ENCODE peak calls at places on chromosomes 7 and 10, in six cellular contexts. L, S, D, X, C and Y are unnamed samples.

GRCh38 chr7:74320645-74321178 is 31.5 kb downstream of the CLIP2 start:
- DNase-seq in L (no peak), S (no peak), D (no peak), X (no peak), C (no peak), Y (no peak)

GRCh38 chr10:14478639-14479038 is 147.9 kb upstream of the FRMD4A start:
- DNase-seq in L (peak; percentile 82), S (peak; percentile 87), D (peak; percentile 78), X (no peak), C (peak; percentile 54), Y (no peak)

GRCh38 chr10:50990568-50991495 is 83.5 kb upstream of the PRKG1 start:
- DNase-seq in L (peak; percentile 82), S (peak; percentile 36), D (peak; percentile 91), X (no peak), C (peak; percentile 91), Y (no peak)

GRCh38 chr7:41574377-41574776 is 128.5 kb downstream of the INHBA start:
- DNase-seq in L (no peak), S (no peak), D (peak; percentile 63), X (no peak), C (peak; percentile 17), Y (no peak)

GRCh38 chr10:69914373-69915268 is 112.9 kb downstream of the COL13A1 start:
- DNase-seq in L (peak; percentile 93), S (peak; percentile 81), D (peak; percentile 81), X (no peak), C (peak; percentile 65), Y (no peak)

GRCh38 chr10:72335394-72336258 is 19.1 kb downstream of the DNAJB12 start:
- DNase-seq in L (no peak), S (no peak), D (no peak), X (no peak), C (peak; percentile 81), Y (no peak)

GRCh38 chr10:29517352-29517923 is 117.3 kb downstream of the SVIL start:
- DNase-seq in L (peak; percentile 79), S (peak; percentile 73), D (peak; percentile 61), X (no peak), C (peak; percentile 41), Y (no peak)

GRCh38 chr10:113475381-113475807 is 77.5 kb upstream of the HABP2 start:
- DNase-seq in L (no peak), S (no peak), D (peak; percentile 94), X (peak; percentile 82), C (peak; percentile 42), Y (no peak)

GRCh38 chr10:29386347-29386999 is 97.6 kb downstream of the LYZL1 start:
- DNase-seq in L (peak; percentile 62), S (peak; percentile 71), D (peak; percentile 58), X (no peak), C (peak; percentile 42), Y (no peak)

GRCh38 chr10:53406532-53406931 is 633.9 kb upstream of the MBL2 start:
- DNase-seq in L (no peak), S (no peak), D (no peak), X (no peak), C (no peak), Y (no peak)

GRCh38 chr7:97835296-97836138 is 36.7 kb downstream of the ASNS start:
- DNase-seq in L (peak; percentile 87), S (peak; percentile 74), D (peak; percentile 81), X (peak; percentile 26), C (peak; percentile 74), Y (no peak)

GRCh38 chr7:95303501-95303900 is 20.8 kb downstream of the PON1 start:
- DNase-seq in L (no peak), S (no peak), D (no peak), X (no peak), C (no peak), Y (no peak)

GRCh38 chr10:75287697-75288096 is 51.9 kb upstream of the COMTD1 start:
- DNase-seq in L (no peak), S (no peak), D (peak; percentile 14), X (no peak), C (no peak), Y (no peak)

GRCh38 chr10:75286901-75287300 is 51.1 kb upstream of the COMTD1 start:
- DNase-seq in L (no peak), S (no peak), D (no peak), X (no peak), C (no peak), Y (peak; percentile 79)

GRCh38 chr10:75284097-75284485 is 48.3 kb upstream of the COMTD1 start:
- DNase-seq in L (no peak), S (no peak), D (no peak), X (no peak), C (no peak), Y (no peak)

GRCh38 chr10:75281980-75282379 is 46.2 kb upstream of the COMTD1 start:
- DNase-seq in L (no peak), S (no peak), D (no peak), X (no peak), C (no peak), Y (peak; percentile 56)

DNA sequence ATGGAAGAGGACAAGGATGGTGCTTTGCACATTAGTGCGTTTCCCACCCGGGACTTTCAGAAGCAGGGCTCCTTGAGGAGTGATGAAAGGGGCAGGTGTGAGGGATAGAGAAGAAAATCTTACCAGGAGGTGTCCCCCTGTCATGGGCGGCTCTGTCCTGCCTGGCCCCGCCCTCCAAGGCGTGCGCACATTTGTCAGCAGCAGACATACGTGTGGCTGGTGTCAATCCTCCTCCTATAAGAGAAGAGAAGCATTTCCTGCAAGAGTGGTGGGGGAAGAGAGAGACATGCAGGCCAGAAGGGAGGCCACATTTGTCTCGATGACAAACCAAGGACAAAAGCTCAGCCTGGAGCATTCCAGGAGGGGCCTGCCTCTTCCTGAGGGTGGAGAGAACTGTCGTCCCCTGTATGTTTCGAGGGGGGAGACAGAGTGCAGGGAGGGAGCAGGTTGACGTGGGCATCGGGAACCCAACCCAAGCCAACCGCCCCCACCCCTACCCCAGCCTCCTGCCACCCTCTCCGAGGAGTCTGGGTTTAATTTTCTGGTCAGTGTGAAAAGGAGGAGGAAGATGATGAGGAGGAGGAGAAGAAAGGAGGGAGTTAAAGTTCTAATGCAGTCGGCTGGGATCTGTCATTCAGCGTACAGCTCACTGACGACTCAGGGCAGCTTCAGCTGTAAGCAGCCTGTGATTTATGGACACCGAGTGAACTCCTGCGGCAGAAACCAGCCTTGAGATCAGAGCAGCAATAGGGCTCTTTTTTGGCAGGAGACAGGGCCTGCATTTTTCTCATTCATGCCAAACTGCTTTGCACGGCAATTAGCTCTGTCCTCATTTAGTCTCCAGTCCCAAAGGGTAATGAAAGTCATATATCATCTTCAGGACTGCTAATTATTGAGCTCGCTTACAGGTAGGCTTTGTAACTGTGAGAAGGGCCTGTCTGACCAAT is 47.7 kb upstream of the COMTD1 start:
- DNase-seq in L (peak; percentile 45), S (peak; percentile 55), D (peak; percentile 71), X (no peak), C (peak; percentile 33), Y (no peak)
- H3K4me3 ChIP-seq in L (peak overlapping the region; percentile 40), S (no peak overlapping the region), D (no peak overlapping the region), X (no peak overlapping the region), C (no peak overlapping the region), Y (no peak overlapping the region)

GRCh38 chr7:361680-362415 is 71.9 kb downstream of the FOXL3 start:
- DNase-seq in L (no peak), S (no peak), D (peak; percentile 10), X (no peak), C (no peak), Y (no peak)
- H3K4me3 ChIP-seq in L (no peak overlapping the region), S (peak overlapping the region; percentile 19), D (peak overlapping the region; percentile 66), X (no peak overlapping the region), C (no peak overlapping the region), Y (peak overlapping the region; percentile 15)

GRCh38 chr7:99677646-99678045 is 2.1 kb downstream of the CYP3A5 start:
- DNase-seq in L (no peak), S (no peak), D (no peak), X (no peak), C (no peak), Y (no peak)

GRCh38 chr7:99677013-99677412 is 2.8 kb downstream of the CYP3A5 start:
- DNase-seq in L (no peak), S (no peak), D (peak; percentile 15), X (no peak), C (peak; percentile 57), Y (no peak)

GRCh38 chr7:99674995-99675742 is 4.6 kb downstream of the CYP3A5 start:
- DNase-seq in L (no peak), S (no peak), D (peak; percentile 6), X (no peak), C (no peak), Y (no peak)

GRCh38 chr7:99679400-99680191 is at the start of gene CYP3A5:
- DNase-seq in L (no peak), S (peak; percentile 54), D (peak; percentile 26), X (peak; percentile 76), C (peak; percentile 78), Y (no peak)

GRCh38 chr7:99679032-99679399 is 780 bp downstream of the CYP3A5 start:
- DNase-seq in L (no peak), S (peak; percentile 85), D (peak; percentile 17), X (no peak), C (peak; percentile 70), Y (no peak)
- H3K4me3 ChIP-seq in L (no peak overlapping the region), S (peak overlapping the region; percentile 23), D (no peak overlapping the region), X (peak overlapping the region; percentile 5), C (peak overlapping the region; percentile 21), Y (peak overlapping the region; percentile 28)

DNA sequence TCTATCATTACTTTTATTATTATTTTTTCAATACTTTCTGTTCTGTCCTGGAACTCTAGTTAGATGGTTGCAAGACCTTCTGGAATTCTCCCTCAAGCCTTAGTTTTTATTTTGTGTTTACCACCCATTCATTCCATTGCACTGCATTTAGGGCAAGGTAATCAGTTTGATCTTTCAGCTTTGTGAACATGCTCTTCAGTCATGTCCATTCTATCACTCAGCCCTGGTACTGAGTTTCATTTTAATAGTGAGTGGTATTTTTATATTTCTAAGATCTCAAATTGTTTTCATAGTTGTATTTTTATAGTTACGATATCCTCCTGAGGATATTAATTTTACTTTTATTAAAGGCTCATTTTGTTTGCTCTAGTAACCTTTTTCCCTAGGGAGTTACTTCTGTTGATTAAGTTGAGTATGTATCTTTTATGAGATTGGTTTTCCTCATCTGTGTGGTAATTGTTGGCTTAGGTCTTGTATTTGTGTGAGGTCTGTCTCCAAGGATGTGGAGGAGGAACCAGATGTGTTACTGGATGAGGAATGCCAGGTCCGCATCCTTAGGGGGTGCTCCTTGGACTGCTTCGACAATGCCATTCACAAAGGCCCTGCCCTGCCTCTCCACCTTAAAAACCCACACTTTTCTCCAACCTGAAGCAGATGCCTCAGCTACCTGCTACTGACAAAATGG is 46.7 kb upstream of the RAB18 start:
- DNase-seq in L (no peak), S (no peak), D (no peak), X (peak; percentile 27), C (no peak), Y (no peak)
- H3K4me3 ChIP-seq in L (no peak overlapping the region), S (no peak overlapping the region), D (no peak overlapping the region), X (no peak overlapping the region), C (no peak overlapping the region), Y (no peak overlapping the region)

GRCh38 chr7:6532516-6532915 is 18.7 kb downstream of the GRID2IP start:
- DNase-seq in L (no peak), S (no peak), D (no peak), X (no peak), C (no peak), Y (no peak)

GRCh38 chr7:6528401-6529130 is 22.7 kb downstream of the GRID2IP start:
- DNase-seq in L (no peak), S (no peak), D (no peak), X (no peak), C (no peak), Y (no peak)

GRCh38 chr7:6529643-6530042 is 21.6 kb downstream of the GRID2IP start:
- DNase-seq in L (no peak), S (no peak), D (no peak), X (no peak), C (no peak), Y (no peak)

GRCh38 chr7:6531492-6532279 is 19.6 kb downstream of the GRID2IP start:
- DNase-seq in L (no peak), S (no peak), D (no peak), X (no peak), C (no peak), Y (no peak)

GRCh38 chr7:6530626-6531491 is 20.4 kb downstream of the GRID2IP start:
- DNase-seq in L (peak; percentile 79), S (peak; percentile 40), D (no peak), X (no peak), C (no peak), Y (no peak)
- H3K4me3 ChIP-seq in L (peak overlapping the region; percentile 63), S (peak overlapping the region; percentile 62), D (peak overlapping the region; percentile 43), X (peak overlapping the region; percentile 51), C (no peak overlapping the region), Y (peak overlapping the region; percentile 33)